ENCODE peak calls at places on chromosomes 13 and 19, in six cellular contexts. One of them, this sample, is unnamed. For H3K79me2, the result is how much of the 10 kb centered on the place peaks cover.

GRCh38 chr19:36203293-36203692 is 11.2 kb downstream of the ZNF565 start:
- DNase-seq in OCI-LY7: no peak
- DNase-seq in mesendoderm: no peak
- DNase-seq in endothelial cell of umbilical vein: no peak
- DNase-seq in HepG2: no peak
- DNase-seq in neural progenitor cell: no peak
- DNase-seq in this sample: no peak

GRCh38 chr13:50319603-50320296 is 304.5 kb downstream of the KCNRG start:
- DNase-seq in mesendoderm: no peak
- DNase-seq in neural progenitor cell: no peak
- DNase-seq in endothelial cell of umbilical vein: peak
- DNase-seq in OCI-LY7: no peak
- DNase-seq in HepG2: peak
- DNase-seq in this sample: peak

GRCh38 chr19:16259385-16260159 is 61.9 kb downstream of the AP1M1 start:
- DNase-seq in neural progenitor cell: no peak
- DNase-seq in HepG2: no peak
- DNase-seq in mesendoderm: no peak
- DNase-seq in OCI-LY7: peak
- DNase-seq in endothelial cell of umbilical vein: no peak
- DNase-seq in this sample: no peak

GRCh38 chr19:34120846-34121639 is 51.3 kb upstream of the LSM14A start:
- DNase-seq in mesendoderm: peak
- DNase-seq in neural progenitor cell: peak
- DNase-seq in HepG2: peak
- DNase-seq in OCI-LY7: peak
- DNase-seq in endothelial cell of umbilical vein: peak
- DNase-seq in this sample: peak

GRCh38 chr13:106426909-106427308 is 108.6 kb downstream of the EFNB2 start:
- DNase-seq in neural progenitor cell: no peak
- DNase-seq in endothelial cell of umbilical vein: no peak
- DNase-seq in OCI-LY7: no peak
- DNase-seq in mesendoderm: no peak
- DNase-seq in HepG2: no peak
- DNase-seq in this sample: no peak

GRCh38 chr13:35514801-35515502 is 38.5 kb upstream of the MAB21L1 start:
- DNase-seq in HepG2: no peak
- DNase-seq in neural progenitor cell: no peak
- DNase-seq in mesendoderm: peak
- DNase-seq in endothelial cell of umbilical vein: no peak
- DNase-seq in OCI-LY7: no peak
- DNase-seq in this sample: peak

GRCh38 chr13:24923305-24923640 is 159.3 kb downstream of the RNF17 start:
- DNase-seq in HepG2: no peak
- DNase-seq in OCI-LY7: peak
- DNase-seq in endothelial cell of umbilical vein: no peak
- DNase-seq in mesendoderm: no peak
- DNase-seq in neural progenitor cell: no peak
- DNase-seq in this sample: peak

GRCh38 chr13:40697711-40698110 is 31.3 kb upstream of the FOXO1 start:
- DNase-seq in endothelial cell of umbilical vein: no peak
- DNase-seq in neural progenitor cell: no peak
- DNase-seq in OCI-LY7: peak
- DNase-seq in mesendoderm: no peak
- DNase-seq in HepG2: no peak
- DNase-seq in this sample: no peak

GRCh38 chr19:55683449-55684261 is 8.6 kb downstream of the EPN1 start:
- DNase-seq in neural progenitor cell: no peak
- DNase-seq in endothelial cell of umbilical vein: no peak
- DNase-seq in HepG2: peak
- DNase-seq in OCI-LY7: no peak
- DNase-seq in mesendoderm: no peak
- DNase-seq in this sample: no peak

GRCh38 chr13:28493740-28494536 is 990 bp downstream of the FLT1 start:
- DNase-seq in mesendoderm: peak
- DNase-seq in endothelial cell of umbilical vein: no peak
- DNase-seq in HepG2: no peak
- DNase-seq in OCI-LY7: no peak
- DNase-seq in neural progenitor cell: peak
- DNase-seq in this sample: no peak
- H3K79me2 ChIP-seq in mesendoderm: under half
- H3K79me2 ChIP-seq in endothelial cell of umbilical vein: half or more
- H3K79me2 ChIP-seq in HepG2: under half
- H3K79me2 ChIP-seq in OCI-LY7: under half
- H3K79me2 ChIP-seq in neural progenitor cell: under half
- H3K79me2 ChIP-seq in this sample: under half

DNA sequence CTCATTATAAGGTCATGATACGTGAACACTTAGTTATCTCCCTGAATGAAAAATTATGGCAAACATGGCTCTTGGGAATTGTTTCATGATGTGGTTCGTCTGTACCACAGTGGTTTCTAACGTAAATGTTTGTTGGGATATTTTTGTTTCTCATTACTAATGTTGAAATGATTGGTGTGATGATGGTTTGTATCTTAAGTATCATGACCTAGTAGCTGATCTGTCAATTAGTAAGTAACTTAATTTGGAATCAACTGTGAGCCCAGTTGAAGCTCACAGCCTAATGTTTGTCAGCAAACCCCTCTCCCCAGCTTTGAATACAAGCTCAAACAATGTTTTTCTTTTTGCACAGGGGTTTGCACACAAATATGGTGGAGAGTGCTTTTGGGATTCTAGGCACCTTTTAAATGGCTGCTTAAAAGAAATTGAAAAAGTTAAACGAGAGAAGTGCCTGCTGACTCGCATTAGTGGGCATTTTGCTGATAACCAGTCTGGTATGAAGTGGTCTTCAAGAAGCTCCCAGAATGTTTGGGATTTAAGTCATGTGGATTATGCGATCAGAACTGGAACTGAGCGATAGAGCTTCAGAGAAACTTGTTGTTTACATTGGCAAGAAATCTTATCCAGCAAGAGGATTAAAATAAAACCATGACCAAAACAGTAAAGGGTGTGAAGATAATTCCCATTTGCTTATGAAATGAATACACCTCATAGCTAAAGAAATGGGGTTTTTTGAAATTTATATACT is 68.2 kb downstream of the LMO7 start:
- DNase-seq in neural progenitor cell: no peak
- DNase-seq in OCI-LY7: no peak
- DNase-seq in endothelial cell of umbilical vein: peak
- DNase-seq in mesendoderm: no peak
- DNase-seq in HepG2: no peak
- DNase-seq in this sample: peak
- H3K79me2 ChIP-seq in neural progenitor cell: under half
- H3K79me2 ChIP-seq in OCI-LY7: under half
- H3K79me2 ChIP-seq in endothelial cell of umbilical vein: under half
- H3K79me2 ChIP-seq in mesendoderm: under half
- H3K79me2 ChIP-seq in HepG2: under half
- H3K79me2 ChIP-seq in this sample: half or more

DNA sequence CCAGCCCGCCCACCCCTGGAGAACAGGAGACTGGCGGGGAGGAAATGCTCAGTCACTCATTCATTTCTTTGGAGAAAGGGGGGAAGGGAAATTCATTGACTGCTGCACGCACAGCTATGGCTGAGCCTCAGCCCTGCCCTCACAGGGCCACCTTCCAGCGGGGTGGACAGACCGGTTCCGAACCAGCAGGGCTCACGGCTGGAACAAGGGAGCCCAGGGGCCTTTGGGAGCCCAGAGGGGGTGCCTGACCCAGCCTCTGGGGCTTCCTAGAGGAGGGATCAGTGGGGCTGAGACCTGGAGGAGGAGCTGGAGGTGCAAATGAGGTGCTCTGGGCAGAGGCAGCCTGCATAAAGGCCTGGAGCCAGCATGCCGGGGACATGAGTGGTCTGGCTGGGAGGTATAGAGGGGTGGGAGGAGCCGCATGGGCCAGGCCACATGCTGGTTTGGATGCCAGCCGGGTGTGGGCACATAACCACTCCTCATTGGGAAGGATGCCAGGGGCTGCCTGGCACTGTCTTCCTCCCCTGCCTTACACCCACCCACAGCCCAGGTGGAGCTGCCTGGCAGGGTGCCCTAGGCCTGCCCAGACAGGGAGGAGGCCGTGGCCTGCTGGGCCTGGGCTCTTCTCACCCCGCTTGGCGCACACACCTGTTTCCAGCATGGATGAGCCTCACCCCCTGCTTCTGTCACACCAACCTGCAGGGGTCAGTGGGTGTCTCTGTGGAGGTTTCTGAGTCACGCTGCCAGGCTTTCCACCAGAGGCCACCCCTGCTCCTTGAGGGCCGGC is 26.9 kb downstream of the PPP5C start:
- DNase-seq in endothelial cell of umbilical vein: peak
- DNase-seq in mesendoderm: peak
- DNase-seq in HepG2: no peak
- DNase-seq in neural progenitor cell: peak
- DNase-seq in OCI-LY7: no peak
- DNase-seq in this sample: peak
- H3K79me2 ChIP-seq in endothelial cell of umbilical vein: under half
- H3K79me2 ChIP-seq in mesendoderm: under half
- H3K79me2 ChIP-seq in HepG2: under half
- H3K79me2 ChIP-seq in neural progenitor cell: under half
- H3K79me2 ChIP-seq in OCI-LY7: under half
- H3K79me2 ChIP-seq in this sample: under half

GRCh38 chr13:33252103-33252502 is 33.5 kb downstream of the STARD13 start:
- DNase-seq in HepG2: no peak
- DNase-seq in OCI-LY7: no peak
- DNase-seq in endothelial cell of umbilical vein: no peak
- DNase-seq in mesendoderm: no peak
- DNase-seq in neural progenitor cell: no peak
- DNase-seq in this sample: no peak

GRCh38 chr13:33257786-33258185 is 27.8 kb downstream of the STARD13 start:
- DNase-seq in mesendoderm: no peak
- DNase-seq in OCI-LY7: no peak
- DNase-seq in neural progenitor cell: no peak
- DNase-seq in endothelial cell of umbilical vein: no peak
- DNase-seq in HepG2: no peak
- DNase-seq in this sample: no peak

GRCh38 chr13:33259296-33259695 is 26.3 kb downstream of the STARD13 start:
- DNase-seq in HepG2: peak
- DNase-seq in mesendoderm: peak
- DNase-seq in neural progenitor cell: no peak
- DNase-seq in endothelial cell of umbilical vein: no peak
- DNase-seq in OCI-LY7: no peak
- DNase-seq in this sample: no peak

GRCh38 chr13:33258437-33259193 is 26.9 kb downstream of the STARD13 start:
- DNase-seq in neural progenitor cell: no peak
- DNase-seq in OCI-LY7: no peak
- DNase-seq in endothelial cell of umbilical vein: no peak
- DNase-seq in mesendoderm: no peak
- DNase-seq in HepG2: peak
- DNase-seq in this sample: peak

GRCh38 chr13:33256148-33256547 is 29.4 kb downstream of the STARD13 start:
- DNase-seq in endothelial cell of umbilical vein: no peak
- DNase-seq in HepG2: no peak
- DNase-seq in OCI-LY7: no peak
- DNase-seq in mesendoderm: no peak
- DNase-seq in neural progenitor cell: no peak
- DNase-seq in this sample: no peak
- H3K79me2 ChIP-seq in endothelial cell of umbilical vein: half or more
- H3K79me2 ChIP-seq in HepG2: half or more
- H3K79me2 ChIP-seq in OCI-LY7: under half
- H3K79me2 ChIP-seq in mesendoderm: under half
- H3K79me2 ChIP-seq in neural progenitor cell: under half
- H3K79me2 ChIP-seq in this sample: half or more

DNA sequence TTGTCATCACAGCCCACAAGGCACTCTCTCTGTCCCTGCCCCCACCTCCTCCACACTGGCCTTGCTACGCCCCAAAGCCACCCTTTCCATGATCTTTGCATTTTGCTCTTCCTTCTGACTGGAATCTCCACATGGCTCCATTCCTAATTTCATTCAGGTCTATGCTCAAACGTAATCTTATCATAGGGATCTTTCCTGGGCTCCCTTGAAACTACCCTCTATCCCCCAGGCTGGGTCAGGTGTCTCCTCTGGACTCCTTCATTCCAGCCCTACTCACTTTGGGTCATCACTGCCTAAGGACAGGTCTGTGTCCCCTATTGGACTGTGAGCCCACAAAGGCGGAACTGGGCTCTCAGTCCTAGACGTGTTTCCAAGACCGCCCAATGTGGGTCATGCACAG is 3.1 kb downstream of the GEMIN7 start:
- DNase-seq in mesendoderm: no peak
- DNase-seq in neural progenitor cell: no peak
- DNase-seq in endothelial cell of umbilical vein: no peak
- DNase-seq in OCI-LY7: no peak
- DNase-seq in HepG2: no peak
- DNase-seq in this sample: no peak
- H3K79me2 ChIP-seq in mesendoderm: under half
- H3K79me2 ChIP-seq in neural progenitor cell: half or more
- H3K79me2 ChIP-seq in endothelial cell of umbilical vein: under half
- H3K79me2 ChIP-seq in OCI-LY7: half or more
- H3K79me2 ChIP-seq in HepG2: under half
- H3K79me2 ChIP-seq in this sample: under half

GRCh38 chr13:111177803-111178389 is 62.8 kb downstream of the ARHGEF7 start:
- DNase-seq in endothelial cell of umbilical vein: peak
- DNase-seq in neural progenitor cell: no peak
- DNase-seq in HepG2: no peak
- DNase-seq in mesendoderm: no peak
- DNase-seq in OCI-LY7: no peak
- DNase-seq in this sample: peak
- H3K79me2 ChIP-seq in endothelial cell of umbilical vein: half or more
- H3K79me2 ChIP-seq in neural progenitor cell: half or more
- H3K79me2 ChIP-seq in HepG2: half or more
- H3K79me2 ChIP-seq in mesendoderm: half or more
- H3K79me2 ChIP-seq in OCI-LY7: half or more
- H3K79me2 ChIP-seq in this sample: half or more

This sample was measured in fibroblast of lung.